ENCODE peak calls at places on chromosomes 5 and 9, in nine cellular contexts. I, G, D, T, M, P, E, X and F are unnamed samples.

GRCh38 chr5:159935946-159936345 is 19.7 kb downstream of the ADRA1B start:
- DNase-seq in I (no peak), G (no peak), D (no peak), T (no peak), M (no peak), P (no peak), E (no peak), X (no peak), F (no peak)

GRCh38 chr9:12847591-12847990 is 72.8 kb downstream of the LURAP1L start:
- DNase-seq in I (no peak), G (no peak), D (peak), T (no peak), M (no peak), P (no peak), E (no peak), X (no peak), F (no peak)

GRCh38 chr5:127409236-127409921 is 108.1 kb upstream of the PRRC1 start:
- DNase-seq in I (no peak), G (peak), D (peak), T (no peak), M (no peak), P (no peak), E (no peak), X (no peak), F (no peak)

GRCh38 chr9:115213777-115214428 is 95.9 kb upstream of the TNC start:
- DNase-seq in I (no peak), G (no peak), D (peak), T (no peak), M (peak), P (no peak), E (no peak), X (no peak), F (no peak)

GRCh38 chr5:135577421-135577820 is 1.4 kb downstream of the CXCL14 start:
- DNase-seq in I (no peak), G (no peak), D (no peak), T (no peak), M (no peak), P (no peak), E (no peak), X (no peak), F (no peak)

GRCh38 chr5:74685979-74686631 is 1.1 kb downstream of the HEXB start:
- DNase-seq in I (no peak), G (no peak), D (peak), T (peak), M (peak), P (no peak), E (no peak), X (no peak), F (no peak)

GRCh38 chr9:34570422-34571179 is 18.9 kb downstream of the CNTFR start:
- DNase-seq in I (no peak), G (no peak), D (no peak), T (no peak), M (no peak), P (no peak), E (no peak), X (no peak), F (no peak)

GRCh38 chr5:109654455-109654854 is 35.3 kb upstream of the MAN2A1 start:
- DNase-seq in I (no peak), G (no peak), D (no peak), T (no peak), M (no peak), P (no peak), E (no peak), X (no peak), F (no peak)

GRCh38 chr5:55982957-55983381 is 11.8 kb downstream of the IL6ST start:
- DNase-seq in I (no peak), G (no peak), D (no peak), T (no peak), M (no peak), P (no peak), E (no peak), X (no peak), F (no peak)

GRCh38 chr5:111742595-111742994 is 14.4 kb downstream of the NREP start:
- DNase-seq in I (no peak), G (no peak), D (peak), T (no peak), M (peak), P (no peak), E (no peak), X (no peak), F (no peak)

GRCh38 chr5:79582186-79582585 is 30.1 kb upstream of the TENT2 start:
- DNase-seq in I (no peak), G (no peak), D (no peak), T (no peak), M (no peak), P (no peak), E (no peak), X (no peak), F (no peak)

GRCh38 chr5:140267559-140268018 is 35.3 kb downstream of the PFDN1 start:
- DNase-seq in I (no peak), G (no peak), D (peak), T (no peak), M (no peak), P (no peak), E (no peak), X (no peak), F (no peak)

GRCh38 chr5:92704590-92704989 is 876.4 kb downstream of the NR2F1-AS1 start:
- DNase-seq in I (no peak), G (no peak), D (no peak), T (no peak), M (peak), P (no peak), E (no peak), X (no peak), F (no peak)

GRCh38 chr5:17216176-17216973 is 1.1 kb upstream of the BASP1 start:
- DNase-seq in I (no peak), G (peak), D (peak), T (peak), M (no peak), P (peak), E (no peak), X (peak), F (no peak)

GRCh38 chr5:41048986-41049385 is 22.2 kb downstream of the MROH2B start:
- DNase-seq in I (no peak), G (no peak), D (no peak), T (no peak), M (no peak), P (no peak), E (no peak), X (no peak), F (no peak)

GRCh38 chr9:81431662-81432061 is 257.7 kb downstream of the TLE1 start:
- DNase-seq in I (no peak), G (no peak), D (peak), T (no peak), M (peak), P (no peak), E (no peak), X (no peak), F (no peak)

GRCh38 chr9:21334969-21335632 is at the start of gene KLHL9:
- DNase-seq in I (no peak), G (peak), D (peak), T (peak), M (peak), P (peak), E (peak), X (peak), F (peak)

GRCh38 chr9:71446081-71446480 is 322.2 kb downstream of the CEMIP2 start:
- DNase-seq in I (no peak), G (peak), D (no peak), T (no peak), M (no peak), P (no peak), E (no peak), X (no peak), F (no peak)

GRCh38 chr5:1476181-1476966 is 31.1 kb upstream of the SLC6A3 start:
- DNase-seq in I (no peak), G (no peak), D (no peak), T (no peak), M (no peak), P (no peak), E (no peak), X (no peak), F (no peak)

GRCh38 chr5:96321371-96321770 is 111.7 kb downstream of the PCSK1 start:
- DNase-seq in I (no peak), G (no peak), D (peak), T (no peak), M (peak), P (no peak), E (no peak), X (no peak), F (no peak)

GRCh38 chr5:322281-322941 is 897 bp downstream of the AHRR start:
- DNase-seq in I (no peak), G (no peak), D (no peak), T (no peak), M (no peak), P (no peak), E (no peak), X (no peak), F (no peak)

GRCh38 chr5:134432174-134432573 is 20.5 kb upstream of the CDKN2AIPNL start:
- DNase-seq in I (no peak), G (no peak), D (no peak), T (no peak), M (no peak), P (no peak), E (no peak), X (no peak), F (no peak)

GRCh38 chr5:67432601-67433000 is 236.0 kb upstream of the CD180 start:
- DNase-seq in I (no peak), G (no peak), D (no peak), T (no peak), M (no peak), P (no peak), E (no peak), X (no peak), F (no peak)

GRCh38 chr9:131419029-131419614 is 25.2 kb downstream of the PRRC2B start:
- DNase-seq in I (no peak), G (no peak), D (peak), T (no peak), M (no peak), P (no peak), E (no peak), X (no peak), F (no peak)

GRCh38 chr9:119029876-119030275 is 339.4 kb downstream of the BRINP1 start:
- DNase-seq in I (no peak), G (no peak), D (no peak), T (no peak), M (no peak), P (no peak), E (no peak), X (no peak), F (no peak)

GRCh38 chr9:119955276-119955675 is 586.0 kb upstream of the BRINP1 start:
- DNase-seq in I (no peak), G (no peak), D (no peak), T (no peak), M (peak), P (no peak), E (no peak), X (no peak), F (no peak)

GRCh38 chr9:104774132-104774531 is 10.2 kb downstream of the NIPSNAP3B start:
- DNase-seq in I (no peak), G (no peak), D (peak), T (no peak), M (no peak), P (no peak), E (no peak), X (no peak), F (no peak)

GRCh38 chr5:52989781-52990530 is 804 bp downstream of the ITGA2 start:
- DNase-seq in I (no peak), G (peak), D (peak), T (peak), M (no peak), P (no peak), E (no peak), X (no peak), F (no peak)

GRCh38 chr9:84500218-84500617 is 159.7 kb upstream of the SLC28A3 start:
- DNase-seq in I (no peak), G (no peak), D (no peak), T (no peak), M (no peak), P (no peak), E (no peak), X (no peak), F (no peak)

GRCh38 chr5:135324897-135325650 is 74.0 kb downstream of the MACROH2A1 start:
- DNase-seq in I (no peak), G (no peak), D (no peak), T (no peak), M (no peak), P (no peak), E (no peak), X (no peak), F (no peak)

GRCh38 chr5:158140120-158140778 is 281.3 kb upstream of the CLINT1 start:
- DNase-seq in I (no peak), G (no peak), D (peak), T (no peak), M (peak), P (no peak), E (no peak), X (no peak), F (no peak)

GRCh38 chr5:150386024-150386855 is 26.5 kb downstream of the CD74 start:
- DNase-seq in I (no peak), G (no peak), D (no peak), T (no peak), M (no peak), P (no peak), E (no peak), X (no peak), F (no peak)

GRCh38 chr9:136673088-136673969 is 10.6 kb downstream of the EGFL7 start:
- DNase-seq in I (no peak), G (no peak), D (no peak), T (no peak), M (no peak), P (no peak), E (no peak), X (no peak), F (no peak)

GRCh38 chr5:133295520-133295919 is 243.7 kb downstream of the HSPA4 start:
- DNase-seq in I (no peak), G (no peak), D (peak), T (no peak), M (peak), P (no peak), E (no peak), X (no peak), F (no peak)

GRCh38 chr9:131747352-131747751 is 7.5 kb upstream of the RAPGEF1 start:
- DNase-seq in I (no peak), G (no peak), D (peak), T (no peak), M (peak), P (no peak), E (no peak), X (no peak), F (no peak)

GRCh38 chr9:76704601-76705204 is 59.5 kb upstream of the PCA3 start:
- DNase-seq in I (peak), G (peak), D (peak), T (no peak), M (peak), P (peak), E (no peak), X (no peak), F (no peak)

GRCh38 chr5:150117945-150118560 is 31.7 kb upstream of the CSF1R start:
- DNase-seq in I (no peak), G (no peak), D (no peak), T (no peak), M (no peak), P (no peak), E (no peak), X (no peak), F (no peak)

GRCh38 chr5:138316355-138316754 is 15.2 kb downstream of the CDC25C start:
- DNase-seq in I (no peak), G (no peak), D (no peak), T (no peak), M (no peak), P (no peak), E (no peak), X (no peak), F (no peak)

GRCh38 chr5:34571380-34572041 is 84.6 kb upstream of the RAI14 start:
- DNase-seq in I (no peak), G (no peak), D (peak), T (no peak), M (peak), P (no peak), E (no peak), X (no peak), F (no peak)